ENCODE peak calls at places on chromosomes 12 and 14, in eight cellular contexts. H is fibroblast of pulmonary artery, X is GM10248, O is anterior cingulate cortex, S is hypothalamus, F is lung, L is MCF 10A, M is cardiac fibroblast. B is an unnamed sample.
A peak's percentile ranks its signal among the peaks of the same experiment; 100 is the strongest.

GRCh38 chr12:128449146-128449894 is 182.3 kb downstream of the TMEM132C start:
- DNase-seq in H (no peak), X (no peak), O (no peak), S (no peak), F (no peak), L (no peak), M (peak; percentile 2), B (peak; percentile 0)

GRCh38 chr12:80186727-80187217 is 87.4 kb downstream of the OTOGL start:
- DNase-seq in H (peak; percentile 97), X (peak; percentile 31), O (peak; percentile 5), S (no peak), F (peak; percentile 48), L (peak; percentile 88), M (peak; percentile 97), B (peak; percentile 97)

GRCh38 chr12:13452955-13453570 is 256.5 kb downstream of the EMP1 start:
- DNase-seq in H (no peak), X (no peak), O (peak; percentile 57), S (no peak), F (peak; percentile 14), L (no peak), M (no peak), B (no peak)

GRCh38 chr12:5200276-5201087 is 156.8 kb downstream of the KCNA5 start:
- DNase-seq in H (no peak), X (peak; percentile 50), O (no peak), S (peak; percentile 12), F (no peak), L (no peak), M (no peak), B (peak; percentile 4)

GRCh38 chr12:59619461-59620240 is 23.8 kb downstream of the SLC16A7 start:
- DNase-seq in H (no peak), X (no peak), O (no peak), S (no peak), F (no peak), L (no peak), M (no peak), B (no peak)

GRCh38 chr12:56546680-56547079 is 25.1 kb downstream of the RBMS2 start:
- DNase-seq in H (no peak), X (no peak), O (no peak), S (no peak), F (no peak), L (no peak), M (no peak), B (no peak)

GRCh38 chr12:121861549-121862254 is 3.0 kb upstream of the HPD start:
- DNase-seq in H (no peak), X (no peak), O (no peak), S (no peak), F (no peak), L (no peak), M (peak; percentile 25), B (peak; percentile 69)

GRCh38 chr12:10928746-10929286 is at the start of gene PRH2:
- DNase-seq in H (no peak), X (no peak), O (no peak), S (no peak), F (no peak), L (no peak), M (no peak), B (no peak)

GRCh38 chr12:21984375-21984774 is 43.1 kb upstream of the ABCC9 start:
- DNase-seq in H (no peak), X (no peak), O (no peak), S (no peak), F (no peak), L (no peak), M (no peak), B (no peak)

GRCh38 chr12:114011711-114012110 is 45.6 kb upstream of the RBM19 start:
- DNase-seq in H (no peak), X (no peak), O (no peak), S (no peak), F (no peak), L (no peak), M (no peak), B (no peak)

GRCh38 chr14:96160913-96161310 is 43.7 kb upstream of the BDKRB2 start:
- DNase-seq in H (no peak), X (no peak), O (no peak), S (no peak), F (no peak), L (no peak), M (no peak), B (no peak)

GRCh38 chr14:32711103-32711680 is 227.5 kb upstream of the NPAS3 start:
- DNase-seq in H (peak; percentile 72), X (peak; percentile 24), O (peak; percentile 26), S (no peak), F (no peak), L (peak; percentile 56), M (peak; percentile 66), B (peak; percentile 61)

GRCh38 chr12:52168019-52168717 is 23.6 kb downstream of the KRT80 start:
- DNase-seq in H (no peak), X (no peak), O (no peak), S (no peak), F (no peak), L (peak; percentile 75), M (peak; percentile 46), B (peak; percentile 90)

GRCh38 chr12:3972576-3972975 is 99.4 kb upstream of the PARP11 start:
- DNase-seq in H (no peak), X (no peak), O (no peak), S (no peak), F (no peak), L (no peak), M (no peak), B (no peak)

GRCh38 chr12:34597548-34598351 is 575.5 kb downstream of the ALG10 start:
- DNase-seq in H (no peak), X (peak; percentile 3), O (no peak), S (no peak), F (peak; percentile 21), L (no peak), M (no peak), B (no peak)

GRCh38 chr12:24596768-24597388 is 352.0 kb downstream of the BCAT1 start:
- DNase-seq in H (peak; percentile 68), X (peak; percentile 20), O (no peak), S (no peak), F (no peak), L (peak; percentile 54), M (peak; percentile 67), B (peak; percentile 61)

GRCh38 chr12:107684990-107685359 is 624 bp upstream of the PWP1 start:
- DNase-seq in H (peak; percentile 39), X (no peak), O (no peak), S (no peak), F (no peak), L (peak; percentile 23), M (peak; percentile 35), B (peak; percentile 31)

GRCh38 chr14:70181276-70181675 is 7.5 kb downstream of the SLC8A3 start:
- DNase-seq in H (no peak), X (no peak), O (no peak), S (no peak), F (no peak), L (no peak), M (no peak), B (no peak)

GRCh38 chr12:50404307-50404706 is 3.6 kb downstream of the LARP4 start:
- DNase-seq in H (no peak), X (no peak), O (no peak), S (no peak), F (no peak), L (no peak), M (no peak), B (no peak)

GRCh38 chr12:94815958-94816357 is 165.6 kb upstream of the TMCC3 start:
- DNase-seq in H (no peak), X (no peak), O (no peak), S (no peak), F (no peak), L (no peak), M (no peak), B (no peak)

GRCh38 chr14:53144244-53144643 is 8.9 kb downstream of the DDHD1 start:
- DNase-seq in H (no peak), X (peak; percentile 32), O (no peak), S (no peak), F (no peak), L (no peak), M (no peak), B (peak; percentile 40)

GRCh38 chr12:50765325-50765911 is 1.5 kb downstream of the ATF1 start:
- DNase-seq in H (peak; percentile 58), X (peak; percentile 70), O (peak; percentile 13), S (no peak), F (no peak), L (peak; percentile 71), M (peak; percentile 61), B (peak; percentile 76)

GRCh38 chr14:94620597-94620996 is 8.4 kb downstream of the SERPINA3 start:
- DNase-seq in H (no peak), X (no peak), O (no peak), S (no peak), F (no peak), L (no peak), M (no peak), B (no peak)

GRCh38 chr12:103742349-103742784 is 98.7 kb downstream of the NT5DC3 start:
- DNase-seq in H (peak; percentile 15), X (no peak), O (no peak), S (no peak), F (no peak), L (peak; percentile 59), M (peak; percentile 32), B (no peak)

GRCh38 chr14:21917699-21918436 is 244.2 kb upstream of the OR4E1 start:
- DNase-seq in H (peak; percentile 68), X (peak; percentile 17), O (peak; percentile 11), S (no peak), F (no peak), L (peak; percentile 46), M (peak; percentile 63), B (peak; percentile 38)

GRCh38 chr14:67526676-67527459 is 6.2 kb upstream of the PLEKHH1 start:
- DNase-seq in H (peak; percentile 63), X (peak; percentile 53), O (peak; percentile 58), S (peak; percentile 32), F (peak; percentile 55), L (peak; percentile 69), M (peak; percentile 59), B (peak; percentile 60)

GRCh38 chr14:55302367-55302766 is 31.1 kb downstream of the FBXO34 start:
- DNase-seq in H (no peak), X (no peak), O (no peak), S (no peak), F (no peak), L (no peak), M (no peak), B (no peak)

GRCh38 chr12:122422769-122423257 is 344 bp upstream of the CLIP1 start:
- DNase-seq in H (peak; percentile 40), X (no peak), O (no peak), S (no peak), F (peak; percentile 36), L (peak; percentile 70), M (peak; percentile 45), B (peak; percentile 70)

GRCh38 chr14:75250800-75251199 is 27.8 kb upstream of the FOS start:
- DNase-seq in H (no peak), X (no peak), O (no peak), S (no peak), F (no peak), L (no peak), M (no peak), B (no peak)

GRCh38 chr12:113040722-113041168 is 15.8 kb upstream of the DTX1 start:
- DNase-seq in H (peak; percentile 99), X (no peak), O (no peak), S (no peak), F (peak; percentile 64), L (peak; percentile 100), M (peak; percentile 98), B (peak; percentile 74)

GRCh38 chr14:49173765-49174373 is 412.3 kb downstream of the RPS29 start:
- DNase-seq in H (peak; percentile 80), X (peak; percentile 29), O (no peak), S (no peak), F (peak; percentile 49), L (peak; percentile 75), M (peak; percentile 83), B (peak; percentile 81)

GRCh38 chr14:67815573-67816235 is 686 bp downstream of the ZFYVE26 start:
- DNase-seq in H (peak; percentile 56), X (no peak), O (no peak), S (no peak), F (no peak), L (peak; percentile 4), M (peak; percentile 59), B (peak; percentile 78)

GRCh38 chr12:115956236-115956635 is 321.3 kb downstream of the MED13L start:
- DNase-seq in H (no peak), X (no peak), O (no peak), S (no peak), F (no peak), L (no peak), M (no peak), B (no peak)

GRCh38 chr12:25458047-25458552 is 95.0 kb downstream of the LMNTD1 start:
- DNase-seq in H (peak; percentile 87), X (no peak), O (no peak), S (no peak), F (no peak), L (peak; percentile 96), M (peak; percentile 81), B (peak; percentile 93)

B was measured in mesenchymal stem cell.